ENCODE peak calls at places on chromosomes 7 and 10, in eight cellular contexts. One of them, this sample, is unnamed.

GRCh38 chr10:110426294-110427153 is 71.2 kb upstream of the DUSP5 start:
- DNase-seq in H9: no peak
- DNase-seq in WERI-Rb-1: no peak
- DNase-seq in RPMI7951: no peak
- DNase-seq in sigmoid colon: no peak
- DNase-seq in CD8-positive, alpha-beta memory T cell: no peak
- DNase-seq in activated CD8-positive, alpha-beta memory T cell treated with anti-CD3 and anti-CD28 coated beads for 48 hours: no peak
- DNase-seq in stimulated activated CD8-positive, alpha-beta memory T cell treated with anti-CD3 and anti-CD28 coated beads, Interleukin-7, amount 100 ng/mL, for 24 hours: no peak
- DNase-seq in this sample: no peak

GRCh38 chr10:15856328-15857000 is 3.8 kb downstream of the MINDY3 start:
- DNase-seq in sigmoid colon: no peak
- DNase-seq in H9: no peak
- DNase-seq in RPMI7951: peak; percentile 63
- DNase-seq in activated CD8-positive, alpha-beta memory T cell treated with anti-CD3 and anti-CD28 coated beads for 48 hours: no peak
- DNase-seq in WERI-Rb-1: no peak
- DNase-seq in stimulated activated CD8-positive, alpha-beta memory T cell treated with anti-CD3 and anti-CD28 coated beads, Interleukin-7, amount 100 ng/mL, for 24 hours: no peak
- DNase-seq in CD8-positive, alpha-beta memory T cell: no peak
- DNase-seq in this sample: no peak

GRCh38 chr10:114629824-114630430 is 28.1 kb downstream of the ABLIM1 start:
- DNase-seq in CD8-positive, alpha-beta memory T cell: no peak
- DNase-seq in sigmoid colon: no peak
- DNase-seq in activated CD8-positive, alpha-beta memory T cell treated with anti-CD3 and anti-CD28 coated beads for 48 hours: no peak
- DNase-seq in stimulated activated CD8-positive, alpha-beta memory T cell treated with anti-CD3 and anti-CD28 coated beads, Interleukin-7, amount 100 ng/mL, for 24 hours: no peak
- DNase-seq in WERI-Rb-1: no peak
- DNase-seq in H9: no peak
- DNase-seq in RPMI7951: no peak
- DNase-seq in this sample: no peak

GRCh38 chr7:158067219-158067930 is 520.2 kb downstream of the PTPRN2 start:
- DNase-seq in activated CD8-positive, alpha-beta memory T cell treated with anti-CD3 and anti-CD28 coated beads for 48 hours: no peak
- DNase-seq in RPMI7951: no peak
- DNase-seq in stimulated activated CD8-positive, alpha-beta memory T cell treated with anti-CD3 and anti-CD28 coated beads, Interleukin-7, amount 100 ng/mL, for 24 hours: no peak
- DNase-seq in CD8-positive, alpha-beta memory T cell: no peak
- DNase-seq in H9: no peak
- DNase-seq in WERI-Rb-1: no peak
- DNase-seq in sigmoid colon: peak; percentile 39
- DNase-seq in this sample: no peak

GRCh38 chr7:67738-68395 is 124.5 kb upstream of the FAM20C start:
- DNase-seq in stimulated activated CD8-positive, alpha-beta memory T cell treated with anti-CD3 and anti-CD28 coated beads, Interleukin-7, amount 100 ng/mL, for 24 hours: no peak
- DNase-seq in sigmoid colon: peak; percentile 57
- DNase-seq in activated CD8-positive, alpha-beta memory T cell treated with anti-CD3 and anti-CD28 coated beads for 48 hours: no peak
- DNase-seq in CD8-positive, alpha-beta memory T cell: no peak
- DNase-seq in WERI-Rb-1: peak; percentile 32
- DNase-seq in H9: no peak
- DNase-seq in RPMI7951: no peak
- DNase-seq in this sample: no peak

GRCh38 chr7:127819975-127820778 is 168.2 kb downstream of the SND1 start:
- DNase-seq in sigmoid colon: no peak
- DNase-seq in stimulated activated CD8-positive, alpha-beta memory T cell treated with anti-CD3 and anti-CD28 coated beads, Interleukin-7, amount 100 ng/mL, for 24 hours: no peak
- DNase-seq in WERI-Rb-1: no peak
- DNase-seq in RPMI7951: peak; percentile 85
- DNase-seq in activated CD8-positive, alpha-beta memory T cell treated with anti-CD3 and anti-CD28 coated beads for 48 hours: no peak
- DNase-seq in H9: no peak
- DNase-seq in CD8-positive, alpha-beta memory T cell: no peak
- DNase-seq in this sample: no peak

GRCh38 chr7:938546-939185 is 15.8 kb downstream of the ADAP1 start:
- DNase-seq in activated CD8-positive, alpha-beta memory T cell treated with anti-CD3 and anti-CD28 coated beads for 48 hours: no peak
- DNase-seq in stimulated activated CD8-positive, alpha-beta memory T cell treated with anti-CD3 and anti-CD28 coated beads, Interleukin-7, amount 100 ng/mL, for 24 hours: no peak
- DNase-seq in H9: no peak
- DNase-seq in sigmoid colon: peak; percentile 58
- DNase-seq in RPMI7951: no peak
- DNase-seq in WERI-Rb-1: no peak
- DNase-seq in CD8-positive, alpha-beta memory T cell: no peak
- DNase-seq in this sample: no peak

GRCh38 chr7:34165466-34165865 is 260.1 kb downstream of the BMPER start:
- DNase-seq in activated CD8-positive, alpha-beta memory T cell treated with anti-CD3 and anti-CD28 coated beads for 48 hours: no peak
- DNase-seq in stimulated activated CD8-positive, alpha-beta memory T cell treated with anti-CD3 and anti-CD28 coated beads, Interleukin-7, amount 100 ng/mL, for 24 hours: no peak
- DNase-seq in WERI-Rb-1: no peak
- DNase-seq in sigmoid colon: no peak
- DNase-seq in CD8-positive, alpha-beta memory T cell: no peak
- DNase-seq in RPMI7951: no peak
- DNase-seq in H9: no peak
- DNase-seq in this sample: no peak

GRCh38 chr10:80662429-80663211 is 124.9 kb downstream of the SH2D4B start:
- DNase-seq in RPMI7951: peak; percentile 69
- DNase-seq in CD8-positive, alpha-beta memory T cell: peak; percentile 37
- DNase-seq in stimulated activated CD8-positive, alpha-beta memory T cell treated with anti-CD3 and anti-CD28 coated beads, Interleukin-7, amount 100 ng/mL, for 24 hours: peak; percentile 50
- DNase-seq in activated CD8-positive, alpha-beta memory T cell treated with anti-CD3 and anti-CD28 coated beads for 48 hours: peak; percentile 72
- DNase-seq in WERI-Rb-1: peak; percentile 96
- DNase-seq in H9: peak; percentile 90
- DNase-seq in sigmoid colon: peak; percentile 89
- DNase-seq in this sample: peak; percentile 68

GRCh38 chr10:60089095-60089494 is 182.7 kb upstream of the CCDC6 start:
- DNase-seq in WERI-Rb-1: no peak
- DNase-seq in CD8-positive, alpha-beta memory T cell: no peak
- DNase-seq in stimulated activated CD8-positive, alpha-beta memory T cell treated with anti-CD3 and anti-CD28 coated beads, Interleukin-7, amount 100 ng/mL, for 24 hours: no peak
- DNase-seq in sigmoid colon: no peak
- DNase-seq in H9: no peak
- DNase-seq in activated CD8-positive, alpha-beta memory T cell treated with anti-CD3 and anti-CD28 coated beads for 48 hours: no peak
- DNase-seq in RPMI7951: no peak
- DNase-seq in this sample: no peak

GRCh38 chr10:28177944-28178637 is 124.8 kb downstream of the MPP7 start:
- DNase-seq in activated CD8-positive, alpha-beta memory T cell treated with anti-CD3 and anti-CD28 coated beads for 48 hours: no peak
- DNase-seq in CD8-positive, alpha-beta memory T cell: peak; percentile 21
- DNase-seq in H9: no peak
- DNase-seq in sigmoid colon: no peak
- DNase-seq in WERI-Rb-1: no peak
- DNase-seq in stimulated activated CD8-positive, alpha-beta memory T cell treated with anti-CD3 and anti-CD28 coated beads, Interleukin-7, amount 100 ng/mL, for 24 hours: no peak
- DNase-seq in RPMI7951: peak; percentile 32
- DNase-seq in this sample: no peak

GRCh38 chr7:1994931-1995330 is 237.8 kb downstream of the MAD1L1 start:
- DNase-seq in H9: no peak
- DNase-seq in sigmoid colon: no peak
- DNase-seq in RPMI7951: no peak
- DNase-seq in stimulated activated CD8-positive, alpha-beta memory T cell treated with anti-CD3 and anti-CD28 coated beads, Interleukin-7, amount 100 ng/mL, for 24 hours: no peak
- DNase-seq in CD8-positive, alpha-beta memory T cell: no peak
- DNase-seq in activated CD8-positive, alpha-beta memory T cell treated with anti-CD3 and anti-CD28 coated beads for 48 hours: no peak
- DNase-seq in WERI-Rb-1: peak; percentile 86
- DNase-seq in this sample: no peak

GRCh38 chr10:118439824-118440223 is 97.7 kb upstream of the FAM204A start:
- DNase-seq in activated CD8-positive, alpha-beta memory T cell treated with anti-CD3 and anti-CD28 coated beads for 48 hours: no peak
- DNase-seq in H9: no peak
- DNase-seq in WERI-Rb-1: no peak
- DNase-seq in sigmoid colon: no peak
- DNase-seq in RPMI7951: no peak
- DNase-seq in stimulated activated CD8-positive, alpha-beta memory T cell treated with anti-CD3 and anti-CD28 coated beads, Interleukin-7, amount 100 ng/mL, for 24 hours: no peak
- DNase-seq in CD8-positive, alpha-beta memory T cell: no peak
- DNase-seq in this sample: no peak

GRCh38 chr10:93199221-93199681 is 125.6 kb downstream of the CYP26A1 start:
- DNase-seq in H9: no peak
- DNase-seq in activated CD8-positive, alpha-beta memory T cell treated with anti-CD3 and anti-CD28 coated beads for 48 hours: no peak
- DNase-seq in stimulated activated CD8-positive, alpha-beta memory T cell treated with anti-CD3 and anti-CD28 coated beads, Interleukin-7, amount 100 ng/mL, for 24 hours: no peak
- DNase-seq in WERI-Rb-1: no peak
- DNase-seq in CD8-positive, alpha-beta memory T cell: no peak
- DNase-seq in RPMI7951: peak; percentile 85
- DNase-seq in sigmoid colon: peak; percentile 86
- DNase-seq in this sample: no peak

GRCh38 chr7:148079681-148080080 is 510.9 kb upstream of the C7orf33 start:
- DNase-seq in WERI-Rb-1: no peak
- DNase-seq in sigmoid colon: no peak
- DNase-seq in CD8-positive, alpha-beta memory T cell: no peak
- DNase-seq in stimulated activated CD8-positive, alpha-beta memory T cell treated with anti-CD3 and anti-CD28 coated beads, Interleukin-7, amount 100 ng/mL, for 24 hours: no peak
- DNase-seq in activated CD8-positive, alpha-beta memory T cell treated with anti-CD3 and anti-CD28 coated beads for 48 hours: no peak
- DNase-seq in RPMI7951: no peak
- DNase-seq in H9: no peak
- DNase-seq in this sample: no peak

GRCh38 chr10:16505168-16505567 is 16.5 kb downstream of the C1QL3 start:
- DNase-seq in H9: no peak
- DNase-seq in sigmoid colon: no peak
- DNase-seq in activated CD8-positive, alpha-beta memory T cell treated with anti-CD3 and anti-CD28 coated beads for 48 hours: no peak
- DNase-seq in CD8-positive, alpha-beta memory T cell: no peak
- DNase-seq in stimulated activated CD8-positive, alpha-beta memory T cell treated with anti-CD3 and anti-CD28 coated beads, Interleukin-7, amount 100 ng/mL, for 24 hours: no peak
- DNase-seq in RPMI7951: peak; percentile 22
- DNase-seq in WERI-Rb-1: no peak
- DNase-seq in this sample: no peak

GRCh38 chr7:151243411-151244155 is 4.9 kb downstream of the SMARCD3 start:
- DNase-seq in stimulated activated CD8-positive, alpha-beta memory T cell treated with anti-CD3 and anti-CD28 coated beads, Interleukin-7, amount 100 ng/mL, for 24 hours: no peak
- DNase-seq in RPMI7951: no peak
- DNase-seq in sigmoid colon: no peak
- DNase-seq in CD8-positive, alpha-beta memory T cell: peak; percentile 57
- DNase-seq in H9: no peak
- DNase-seq in WERI-Rb-1: no peak
- DNase-seq in activated CD8-positive, alpha-beta memory T cell treated with anti-CD3 and anti-CD28 coated beads for 48 hours: no peak
- DNase-seq in this sample: no peak

GRCh38 chr10:30364391-30365268 is 15.6 kb upstream of the MTPAP start:
- DNase-seq in stimulated activated CD8-positive, alpha-beta memory T cell treated with anti-CD3 and anti-CD28 coated beads, Interleukin-7, amount 100 ng/mL, for 24 hours: no peak
- DNase-seq in sigmoid colon: no peak
- DNase-seq in WERI-Rb-1: no peak
- DNase-seq in activated CD8-positive, alpha-beta memory T cell treated with anti-CD3 and anti-CD28 coated beads for 48 hours: no peak
- DNase-seq in H9: no peak
- DNase-seq in RPMI7951: no peak
- DNase-seq in CD8-positive, alpha-beta memory T cell: no peak
- DNase-seq in this sample: no peak

GRCh38 chr10:118792501-118792900 is 37.7 kb upstream of the CACUL1 start:
- DNase-seq in WERI-Rb-1: no peak
- DNase-seq in CD8-positive, alpha-beta memory T cell: no peak
- DNase-seq in stimulated activated CD8-positive, alpha-beta memory T cell treated with anti-CD3 and anti-CD28 coated beads, Interleukin-7, amount 100 ng/mL, for 24 hours: no peak
- DNase-seq in sigmoid colon: no peak
- DNase-seq in H9: no peak
- DNase-seq in RPMI7951: peak; percentile 61
- DNase-seq in activated CD8-positive, alpha-beta memory T cell treated with anti-CD3 and anti-CD28 coated beads for 48 hours: no peak
- DNase-seq in this sample: no peak

GRCh38 chr7:7306231-7306630 is 123.9 kb downstream of the C1GALT1 start:
- DNase-seq in sigmoid colon: no peak
- DNase-seq in CD8-positive, alpha-beta memory T cell: no peak
- DNase-seq in stimulated activated CD8-positive, alpha-beta memory T cell treated with anti-CD3 and anti-CD28 coated beads, Interleukin-7, amount 100 ng/mL, for 24 hours: no peak
- DNase-seq in activated CD8-positive, alpha-beta memory T cell treated with anti-CD3 and anti-CD28 coated beads for 48 hours: no peak
- DNase-seq in WERI-Rb-1: no peak
- DNase-seq in RPMI7951: no peak
- DNase-seq in H9: no peak
- DNase-seq in this sample: no peak

GRCh38 chr7:24854866-24855265 is 97.6 kb upstream of the GSDME start:
- DNase-seq in WERI-Rb-1: no peak
- DNase-seq in CD8-positive, alpha-beta memory T cell: no peak
- DNase-seq in H9: no peak
- DNase-seq in sigmoid colon: no peak
- DNase-seq in RPMI7951: no peak
- DNase-seq in activated CD8-positive, alpha-beta memory T cell treated with anti-CD3 and anti-CD28 coated beads for 48 hours: no peak
- DNase-seq in stimulated activated CD8-positive, alpha-beta memory T cell treated with anti-CD3 and anti-CD28 coated beads, Interleukin-7, amount 100 ng/mL, for 24 hours: no peak
- DNase-seq in this sample: no peak

GRCh38 chr7:69739182-69739581 is 140.9 kb downstream of the AUTS2 start:
- DNase-seq in activated CD8-positive, alpha-beta memory T cell treated with anti-CD3 and anti-CD28 coated beads for 48 hours: peak; percentile 2
- DNase-seq in stimulated activated CD8-positive, alpha-beta memory T cell treated with anti-CD3 and anti-CD28 coated beads, Interleukin-7, amount 100 ng/mL, for 24 hours: no peak
- DNase-seq in RPMI7951: no peak
- DNase-seq in WERI-Rb-1: no peak
- DNase-seq in sigmoid colon: no peak
- DNase-seq in CD8-positive, alpha-beta memory T cell: no peak
- DNase-seq in H9: no peak
- DNase-seq in this sample: no peak

GRCh38 chr7:17206354-17206905 is 92.0 kb upstream of the AHR start:
- DNase-seq in activated CD8-positive, alpha-beta memory T cell treated with anti-CD3 and anti-CD28 coated beads for 48 hours: no peak
- DNase-seq in CD8-positive, alpha-beta memory T cell: no peak
- DNase-seq in stimulated activated CD8-positive, alpha-beta memory T cell treated with anti-CD3 and anti-CD28 coated beads, Interleukin-7, amount 100 ng/mL, for 24 hours: no peak
- DNase-seq in sigmoid colon: no peak
- DNase-seq in H9: no peak
- DNase-seq in WERI-Rb-1: no peak
- DNase-seq in RPMI7951: no peak
- DNase-seq in this sample: no peak

GRCh38 chr7:30816291-30817059 is 45.3 kb downstream of the MINDY4 start:
- DNase-seq in RPMI7951: no peak
- DNase-seq in CD8-positive, alpha-beta memory T cell: no peak
- DNase-seq in activated CD8-positive, alpha-beta memory T cell treated with anti-CD3 and anti-CD28 coated beads for 48 hours: no peak
- DNase-seq in sigmoid colon: no peak
- DNase-seq in H9: no peak
- DNase-seq in WERI-Rb-1: no peak
- DNase-seq in stimulated activated CD8-positive, alpha-beta memory T cell treated with anti-CD3 and anti-CD28 coated beads, Interleukin-7, amount 100 ng/mL, for 24 hours: no peak
- DNase-seq in this sample: no peak

GRCh38 chr7:28112056-28112455 is 68.5 kb downstream of the JAZF1 start:
- DNase-seq in sigmoid colon: no peak
- DNase-seq in stimulated activated CD8-positive, alpha-beta memory T cell treated with anti-CD3 and anti-CD28 coated beads, Interleukin-7, amount 100 ng/mL, for 24 hours: no peak
- DNase-seq in H9: no peak
- DNase-seq in CD8-positive, alpha-beta memory T cell: no peak
- DNase-seq in RPMI7951: no peak
- DNase-seq in activated CD8-positive, alpha-beta memory T cell treated with anti-CD3 and anti-CD28 coated beads for 48 hours: no peak
- DNase-seq in WERI-Rb-1: no peak
- DNase-seq in this sample: no peak

GRCh38 chr10:62911210-62911963 is 95.2 kb upstream of the EGR2 start:
- DNase-seq in stimulated activated CD8-positive, alpha-beta memory T cell treated with anti-CD3 and anti-CD28 coated beads, Interleukin-7, amount 100 ng/mL, for 24 hours: no peak
- DNase-seq in sigmoid colon: no peak
- DNase-seq in CD8-positive, alpha-beta memory T cell: no peak
- DNase-seq in RPMI7951: peak; percentile 24
- DNase-seq in activated CD8-positive, alpha-beta memory T cell treated with anti-CD3 and anti-CD28 coated beads for 48 hours: no peak
- DNase-seq in H9: peak; percentile 58
- DNase-seq in WERI-Rb-1: no peak
- DNase-seq in this sample: peak; percentile 28

GRCh38 chr10:52747680-52748079 is 24.9 kb downstream of the MBL2 start:
- DNase-seq in CD8-positive, alpha-beta memory T cell: no peak
- DNase-seq in WERI-Rb-1: no peak
- DNase-seq in sigmoid colon: no peak
- DNase-seq in RPMI7951: no peak
- DNase-seq in stimulated activated CD8-positive, alpha-beta memory T cell treated with anti-CD3 and anti-CD28 coated beads, Interleukin-7, amount 100 ng/mL, for 24 hours: no peak
- DNase-seq in activated CD8-positive, alpha-beta memory T cell treated with anti-CD3 and anti-CD28 coated beads for 48 hours: no peak
- DNase-seq in H9: no peak
- DNase-seq in this sample: no peak

GRCh38 chr7:68417659-68418058 is 1180.6 kb upstream of the AUTS2 start:
- DNase-seq in stimulated activated CD8-positive, alpha-beta memory T cell treated with anti-CD3 and anti-CD28 coated beads, Interleukin-7, amount 100 ng/mL, for 24 hours: no peak
- DNase-seq in activated CD8-positive, alpha-beta memory T cell treated with anti-CD3 and anti-CD28 coated beads for 48 hours: no peak
- DNase-seq in RPMI7951: no peak
- DNase-seq in H9: no peak
- DNase-seq in WERI-Rb-1: peak; percentile 20
- DNase-seq in CD8-positive, alpha-beta memory T cell: no peak
- DNase-seq in sigmoid colon: no peak
- DNase-seq in this sample: no peak

GRCh38 chr7:115217373-115217772 is 295.5 kb downstream of the MDFIC start:
- DNase-seq in CD8-positive, alpha-beta memory T cell: no peak
- DNase-seq in RPMI7951: no peak
- DNase-seq in H9: no peak
- DNase-seq in sigmoid colon: no peak
- DNase-seq in WERI-Rb-1: no peak
- DNase-seq in stimulated activated CD8-positive, alpha-beta memory T cell treated with anti-CD3 and anti-CD28 coated beads, Interleukin-7, amount 100 ng/mL, for 24 hours: no peak
- DNase-seq in activated CD8-positive, alpha-beta memory T cell treated with anti-CD3 and anti-CD28 coated beads for 48 hours: no peak
- DNase-seq in this sample: no peak

GRCh38 chr7:77855371-77856083 is 57.0 kb downstream of the PHTF2 start:
- DNase-seq in stimulated activated CD8-positive, alpha-beta memory T cell treated with anti-CD3 and anti-CD28 coated beads, Interleukin-7, amount 100 ng/mL, for 24 hours: no peak
- DNase-seq in WERI-Rb-1: no peak
- DNase-seq in activated CD8-positive, alpha-beta memory T cell treated with anti-CD3 and anti-CD28 coated beads for 48 hours: no peak
- DNase-seq in sigmoid colon: no peak
- DNase-seq in RPMI7951: no peak
- DNase-seq in H9: no peak
- DNase-seq in CD8-positive, alpha-beta memory T cell: no peak
- DNase-seq in this sample: no peak

GRCh38 chr10:11178606-11179221 is 161.0 kb downstream of the CELF2 start:
- DNase-seq in sigmoid colon: no peak
- DNase-seq in CD8-positive, alpha-beta memory T cell: peak; percentile 92
- DNase-seq in RPMI7951: peak; percentile 94
- DNase-seq in stimulated activated CD8-positive, alpha-beta memory T cell treated with anti-CD3 and anti-CD28 coated beads, Interleukin-7, amount 100 ng/mL, for 24 hours: peak; percentile 58
- DNase-seq in H9: no peak
- DNase-seq in activated CD8-positive, alpha-beta memory T cell treated with anti-CD3 and anti-CD28 coated beads for 48 hours: no peak
- DNase-seq in WERI-Rb-1: peak; percentile 37
- DNase-seq in this sample: no peak

GRCh38 chr10:3852147-3852904 is 67.3 kb upstream of the KLF6 start:
- DNase-seq in activated CD8-positive, alpha-beta memory T cell treated with anti-CD3 and anti-CD28 coated beads for 48 hours: no peak
- DNase-seq in WERI-Rb-1: no peak
- DNase-seq in stimulated activated CD8-positive, alpha-beta memory T cell treated with anti-CD3 and anti-CD28 coated beads, Interleukin-7, amount 100 ng/mL, for 24 hours: peak; percentile 31
- DNase-seq in sigmoid colon: peak; percentile 93
- DNase-seq in CD8-positive, alpha-beta memory T cell: peak; percentile 61
- DNase-seq in H9: no peak
- DNase-seq in RPMI7951: peak; percentile 94
- DNase-seq in this sample: no peak

This sample was measured in iPS DF 19.7.